ENCODE peak calls at places on chromosome 3, in four cellular contexts. H is activated CD8-positive, alpha-beta memory T cell treated with anti-CD3 and anti-CD28 coated beads, Interleukin-2, amount 10 ng/mL, durations not matched to agents 7 days and 5 days; U is neural crest cell; F is amniotic stem cell. W is an unnamed sample.

GRCh38 chr3:105013657-105014056 is 353.1 kb upstream of the ALCAM start:
- DNase-seq in H (no peak), U (no peak), F (no peak), W (no peak)

GRCh38 chr3:190101320-190102117 is 19.2 kb downstream of the P3H2 start:
- DNase-seq in H (no peak), U (no peak), F (no peak), W (no peak)

GRCh38 chr3:98095870-98096269 is 8.9 kb downstream of the OR5AC2 start:
- DNase-seq in H (no peak), U (no peak), F (no peak), W (no peak)

GRCh38 chr3:174094671-174095070 is 697.1 kb downstream of the NLGN1 start:
- DNase-seq in H (no peak), U (no peak), F (no peak), W (no peak)

GRCh38 chr3:33787328-33788009 is 11.0 kb upstream of the PDCD6IP start:
- DNase-seq in H (peak), U (peak), F (peak), W (no peak)

GRCh38 chr3:181966387-181966786 is 254.7 kb downstream of the SOX2 start:
- DNase-seq in H (no peak), U (no peak), F (no peak), W (no peak)

GRCh38 chr3:17110665-17111396 is 226.1 kb downstream of the PLCL2 start:
- DNase-seq in H (no peak), U (no peak), F (no peak), W (no peak)

GRCh38 chr3:130386604-130387263 is 41.3 kb downstream of the COL6A5 start:
- DNase-seq in H (no peak), U (no peak), F (no peak), W (peak)

GRCh38 chr3:179196098-179196497 is 47.9 kb downstream of the PIK3CA start:
- DNase-seq in H (no peak), U (no peak), F (no peak), W (no peak)

GRCh38 chr3:143585720-143586456 is 262.4 kb downstream of the SLC9A9 start:
- DNase-seq in H (no peak), U (no peak), F (no peak), W (no peak)

GRCh38 chr3:16474920-16475319 is 38.6 kb downstream of the RFTN1 start:
- DNase-seq in H (no peak), U (no peak), F (no peak), W (no peak)

GRCh38 chr3:179676081-179676480 is 23.2 kb downstream of the USP13 start:
- DNase-seq in H (no peak), U (no peak), F (no peak), W (no peak)

GRCh38 chr3:30638685-30639412 is 32.4 kb downstream of the TGFBR2 start:
- DNase-seq in H (peak), U (no peak), F (no peak), W (no peak)

GRCh38 chr3:134056464-134056891 is 26.8 kb upstream of the SLCO2A1 start:
- DNase-seq in H (no peak), U (no peak), F (no peak), W (no peak)

GRCh38 chr3:26350853-26351252 is 271.7 kb upstream of the LRRC3B start:
- DNase-seq in H (no peak), U (no peak), F (no peak), W (no peak)

GRCh38 chr3:10738688-10739372 is 77.2 kb upstream of the SLC6A11 start:
- DNase-seq in H (peak), U (peak), F (no peak), W (peak)

GRCh38 chr3:193764959-193765358 is 172.0 kb downstream of the OPA1 start:
- DNase-seq in H (no peak), U (no peak), F (no peak), W (peak)

GRCh38 chr3:180871901-180872300 is 40.6 kb upstream of the FXR1 start:
- DNase-seq in H (no peak), U (no peak), F (no peak), W (no peak)

GRCh38 chr3:172221550-172221949 is 182.2 kb downstream of the FNDC3B start:
- DNase-seq in H (no peak), U (no peak), F (no peak), W (no peak)

GRCh38 chr3:53581671-53582070 is 87.3 kb downstream of the CACNA1D start:
- DNase-seq in H (no peak), U (no peak), F (no peak), W (peak)

GRCh38 chr3:312170-312569 is 115.6 kb downstream of the CHL1 start:
- DNase-seq in H (no peak), U (no peak), F (no peak), W (no peak)

GRCh38 chr3:53166781-53167291 is 5.8 kb downstream of the PRKCD start:
- DNase-seq in H (no peak), U (no peak), F (no peak), W (no peak)

GRCh38 chr3:182795383-182795782 is 2.1 kb downstream of the ATP11B start:
- DNase-seq in H (peak), U (no peak), F (no peak), W (no peak)

GRCh38 chr3:111961461-111962269 is 17.2 kb upstream of the ABHD10 start:
- DNase-seq in H (no peak), U (no peak), F (no peak), W (no peak)

GRCh38 chr3:189392969-189393368 is 221.2 kb downstream of the TPRG1 start:
- DNase-seq in H (no peak), U (no peak), F (no peak), W (no peak)

GRCh38 chr3:22887664-22888291 is 315.3 kb upstream of the UBE2E2 start:
- DNase-seq in H (no peak), U (no peak), F (no peak), W (no peak)

GRCh38 chr3:99637381-99638111 is 848 bp upstream of the COL8A1 start:
- DNase-seq in H (no peak), U (peak), F (peak), W (no peak)

GRCh38 chr3:11944052-11944673 is 60.0 kb upstream of the SYN2 start:
- DNase-seq in H (no peak), U (no peak), F (no peak), W (no peak)

GRCh38 chr3:151611464-151611863 is 122.3 kb upstream of the AADACL2 start:
- DNase-seq in H (no peak), U (no peak), F (no peak), W (no peak)

GRCh38 chr3:189947068-189947467 is 173.6 kb downstream of the P3H2 start:
- DNase-seq in H (no peak), U (no peak), F (no peak), W (no peak)

GRCh38 chr3:66470956-66471686 is 29.7 kb downstream of the LRIG1 start:
- DNase-seq in H (no peak), U (no peak), F (no peak), W (no peak)

GRCh38 chr3:141682007-141682406 is 56.1 kb upstream of the RNF7 start:
- DNase-seq in H (no peak), U (no peak), F (no peak), W (peak)

GRCh38 chr3:170244566-170244965 is 22.3 kb downstream of the PRKCI start:
- DNase-seq in H (no peak), U (no peak), F (no peak), W (no peak)

GRCh38 chr3:79067734-79068133 is 700.1 kb downstream of the ROBO1 start:
- DNase-seq in H (no peak), U (no peak), F (no peak), W (no peak)

W was measured in esophagus muscularis mucosa.